ENCODE peak calls at places on chromosomes 5 and 9, in five cellular contexts. O is colonic mucosa, U is NCI-H1092 treated with DMSO at 0.1 percent for 48 hours, C is HFFc6, L is GM19239. H is an unnamed sample.

GRCh38 chr9:36346578-36346977 is 53.5 kb downstream of the RNF38 start:
- DNase-seq in L (no peak), O (no peak), U (no peak), C (no peak), H (no peak)

GRCh38 chr5:107476783-107477182 is 194.0 kb downstream of the EFNA5 start:
- DNase-seq in U (no peak), C (no peak), L (peak), O (no peak), H (peak)

GRCh38 chr5:160493806-160494317 is 72.2 kb downstream of the PTTG1 start:
- DNase-seq in C (no peak), U (no peak), O (no peak), L (no peak), H (no peak)

GRCh38 chr9:127210851-127211730 is 53.5 kb upstream of the GARNL3 start:
- DNase-seq in O (no peak), U (no peak), L (no peak), C (no peak), H (no peak)

GRCh38 chr9:133707065-133707760 is 30.9 kb downstream of the SARDH start:
- DNase-seq in L (no peak), U (no peak), C (no peak), O (no peak), H (no peak)

GRCh38 chr9:123312306-123312877 is 43.6 kb upstream of the CRB2 start:
- DNase-seq in L (no peak), O (no peak), U (no peak), C (no peak), H (no peak)

GRCh38 chr5:82613886-82614285 is 335.7 kb upstream of the RPS23 start:
- DNase-seq in U (no peak), O (no peak), L (no peak), C (no peak), H (no peak)

GRCh38 chr5:61744690-61745619 is 412.9 kb downstream of the ZSWIM6 start:
- DNase-seq in U (peak), C (no peak), O (no peak), L (no peak), H (peak)

GRCh38 chr9:98192503-98193335 is at the start of gene CORO2A:
- DNase-seq in C (peak), O (peak), L (peak), U (peak), H (peak)

GRCh38 chr9:128397831-128398230 is 22.8 kb upstream of the CERCAM start:
- DNase-seq in O (no peak), C (no peak), L (no peak), U (no peak), H (no peak)

GRCh38 chr5:134113908-134114875 is at the start of gene TCF7:
- DNase-seq in C (peak), O (peak), U (peak), L (peak), H (peak)

GRCh38 chr9:126676685-126677143 is 63.0 kb downstream of the LMX1B start:
- DNase-seq in L (no peak), C (no peak), O (no peak), U (no peak), H (no peak)

GRCh38 chr5:157387683-157388093 is 72.3 kb upstream of the NIPAL4 start:
- DNase-seq in O (no peak), L (no peak), C (peak), U (no peak), H (peak)

GRCh38 chr9:6680797-6681146 is 35.2 kb upstream of the GLDC start:
- DNase-seq in C (no peak), U (no peak), O (peak), L (no peak), H (peak)

GRCh38 chr5:2917524-2917923 is 166.0 kb upstream of the IRX2 start:
- DNase-seq in U (no peak), O (no peak), L (no peak), C (no peak), H (no peak)

GRCh38 chr9:10562581-10563343 is 50.0 kb downstream of the PTPRD start:
- DNase-seq in C (no peak), O (no peak), U (no peak), L (no peak), H (no peak)

GRCh38 chr9:95876595-95876994 is 1.1 kb downstream of the ERCC6L2 start:
- DNase-seq in C (no peak), O (no peak), L (no peak), U (no peak), H (no peak)

GRCh38 chr5:132476853-132477729 is 13.5 kb downstream of the IRF1 start:
- DNase-seq in U (no peak), O (no peak), L (no peak), C (no peak), H (peak)

GRCh38 chr9:98642661-98643312 is 65.9 kb downstream of the GABBR2 start:
- DNase-seq in L (no peak), C (no peak), U (no peak), O (no peak), H (no peak)

GRCh38 chr9:89390578-89390977 is 72.3 kb downstream of the SECISBP2 start:
- DNase-seq in C (no peak), U (no peak), L (no peak), O (no peak), H (no peak)

GRCh38 chr9:127566351-127567001 is 45.6 kb upstream of the STXBP1 start:
- DNase-seq in U (no peak), C (no peak), O (peak), L (no peak), H (peak)

GRCh38 chr9:97447030-97447429 is 35.1 kb downstream of the TDRD7 start:
- DNase-seq in O (no peak), U (no peak), C (no peak), L (no peak), H (no peak)

GRCh38 chr5:34486160-34486765 is 169.9 kb upstream of the RAI14 start:
- DNase-seq in O (peak), C (peak), L (peak), U (peak), H (no peak)

GRCh38 chr9:120710110-120710981 is 3.9 kb downstream of the MEGF9 start:
- DNase-seq in O (no peak), C (no peak), L (peak), U (no peak), H (no peak)

GRCh38 chr5:144028058-144028457 is 142.4 kb downstream of the YIPF5 start:
- DNase-seq in C (peak), U (no peak), O (no peak), L (no peak), H (no peak)

GRCh38 chr5:92328584-92329259 is 945.6 kb upstream of the ARRDC3 start:
- DNase-seq in O (no peak), L (no peak), U (no peak), C (no peak), H (no peak)

GRCh38 chr9:73153793-73154227 is 2.1 kb downstream of the ANXA1 start:
- DNase-seq in O (no peak), C (peak), U (no peak), L (no peak), H (no peak)

GRCh38 chr5:157290156-157290980 is 24.4 kb downstream of the CYFIP2 start:
- DNase-seq in U (no peak), O (no peak), C (peak), L (no peak), H (no peak)

GRCh38 chr9:96061293-96061987 is 185.9 kb downstream of the ERCC6L2 start:
- DNase-seq in L (no peak), U (peak), C (peak), O (no peak), H (peak)

GRCh38 chr5:1637639-1638481 is 114.1 kb upstream of the LPCAT1 start:
- DNase-seq in U (no peak), O (no peak), L (no peak), C (no peak), H (no peak)

GRCh38 chr5:57163553-57164006 is 10.3 kb upstream of the GPBP1 start:
- DNase-seq in U (no peak), O (no peak), L (no peak), C (no peak), H (no peak)

GRCh38 chr9:137029058-137029922 is 1.3 kb upstream of the ABCA2 start:
- DNase-seq in C (peak), O (peak), L (peak), U (peak), H (peak)

GRCh38 chr5:92580814-92581213 is 1000.2 kb downstream of the NR2F1-AS1 start:
- DNase-seq in O (no peak), U (no peak), L (no peak), C (peak), H (no peak)

GRCh38 chr5:106399381-106399780 is 1271.4 kb downstream of the EFNA5 start:
- DNase-seq in L (no peak), U (no peak), O (no peak), C (no peak), H (no peak)